ENCODE peak calls at places on chromosomes 4 and X, in nine cellular contexts. P, V, X, J, B, N, A, I and D are unnamed samples.

GRCh38 chrX:70970482-70970999 is 39.6 kb upstream of the SLC7A3 start:
- DNase-seq in P (no peak), B (peak), N (peak), I (peak), J (no peak), V (no peak), X (peak), A (peak), D (no peak)

GRCh38 chrX:101745046-101745445 is 85.4 kb upstream of the ARMCX2 start:
- DNase-seq in B (no peak), I (no peak), P (no peak), X (no peak), A (no peak), V (no peak), J (no peak), N (no peak), D (no peak)

GRCh38 chr4:83413676-83414075 is 41.9 kb downstream of the HELQ start:
- DNase-seq in B (no peak), V (no peak), N (no peak), J (no peak), X (no peak), I (no peak), A (peak), P (no peak), D (no peak)

GRCh38 chr4:3790006-3790561 is 23.9 kb downstream of the ADRA2C start:
- DNase-seq in X (no peak), A (no peak), J (no peak), N (no peak), P (no peak), I (no peak), V (no peak), B (no peak), D (no peak)

GRCh38 chr4:107870916-107871786 is 46.4 kb downstream of the SGMS2 start:
- DNase-seq in A (peak), B (no peak), J (no peak), N (no peak), I (peak), P (no peak), X (no peak), V (no peak), D (no peak)

GRCh38 chr4:3300198-3300671 is 7.4 kb downstream of the RGS12 start:
- DNase-seq in A (no peak), B (no peak), P (no peak), N (no peak), X (no peak), I (no peak), J (no peak), V (no peak), D (no peak)

GRCh38 chr4:106315968-106316772 is at the start of the genes AIMP1 and TBCK:
- DNase-seq in P (peak), A (peak), X (peak), J (peak), N (peak), B (peak), V (peak), I (peak), D (peak)

GRCh38 chr4:78706302-78706701 is 69.8 kb upstream of the BMP2K start:
- DNase-seq in B (no peak), V (no peak), J (no peak), N (no peak), X (no peak), P (no peak), I (no peak), A (no peak), D (no peak)

GRCh38 chrX:51332188-51332942 is at the start of gene NUDT10:
- DNase-seq in J (no peak), X (peak), V (peak), N (no peak), B (no peak), I (peak), A (peak), P (peak), D (peak)

GRCh38 chr4:16237715-16238114 is 11.4 kb upstream of the TAPT1 start:
- DNase-seq in I (no peak), J (no peak), V (no peak), P (no peak), N (no peak), X (no peak), A (no peak), B (no peak), D (no peak)

GRCh38 chr4:57378766-57379165 is 268.6 kb upstream of the IGFBP7 start:
- DNase-seq in J (no peak), B (no peak), P (no peak), V (no peak), I (peak), N (no peak), A (peak), X (no peak), D (no peak)

GRCh38 chr4:139556735-139557505 is 901 bp upstream of the SETD7 start:
- DNase-seq in I (no peak), X (no peak), V (peak), A (no peak), N (peak), J (peak), P (peak), B (peak), D (peak)

GRCh38 chr4:180947421-180947820 is 1295.8 kb upstream of the TENM3 start:
- DNase-seq in P (no peak), J (no peak), X (no peak), N (no peak), B (peak), I (peak), V (no peak), A (peak), D (no peak)

GRCh38 chr4:42167709-42168108 is 15.3 kb upstream of the BEND4 start:
- DNase-seq in N (no peak), P (no peak), B (no peak), V (no peak), A (no peak), X (no peak), J (no peak), I (no peak), D (no peak)

GRCh38 chr4:114304567-114304966 is 294.0 kb upstream of the UGT8 start:
- DNase-seq in V (no peak), P (no peak), B (no peak), N (no peak), X (no peak), J (no peak), I (no peak), A (no peak), D (no peak)

GRCh38 chr4:137545461-137545861 is 13.2 kb upstream of the PCDH18 start:
- DNase-seq in X (peak), P (no peak), B (no peak), N (no peak), I (peak), A (peak), J (no peak), V (no peak), D (no peak)

GRCh38 chr4:32858971-32859370 is 2138.8 kb downstream of the PCDH7 start:
- DNase-seq in V (no peak), I (peak), N (no peak), P (no peak), A (peak), X (peak), J (no peak), B (no peak), D (no peak)

GRCh38 chrX:77742788-77743476 is 43.1 kb downstream of the ATRX start:
- DNase-seq in J (no peak), P (no peak), I (peak), N (no peak), V (no peak), B (no peak), X (no peak), A (peak), D (no peak)

DNA sequence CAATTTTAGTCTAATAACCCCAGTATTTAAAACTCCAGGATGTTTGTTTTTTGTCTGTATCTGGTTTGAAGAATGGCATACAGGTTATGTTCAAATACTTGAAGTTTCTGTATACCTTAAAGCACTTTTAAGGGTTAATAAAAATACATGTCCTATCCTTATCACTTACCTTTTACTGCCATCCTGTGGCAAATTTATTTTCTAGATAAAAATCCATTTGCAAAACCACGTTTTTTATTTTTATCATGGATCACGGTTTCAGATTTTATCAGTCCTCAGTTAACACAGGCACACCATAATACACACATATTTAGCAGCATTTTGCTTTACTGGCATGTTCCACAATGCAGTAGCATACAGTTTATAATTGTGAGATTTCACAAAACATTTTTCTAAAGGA is 113.3 kb upstream of the H2AZ1 start:
- DNase-seq in A (peak), V (no peak), N (no peak), J (no peak), X (no peak), P (no peak), I (no peak), B (peak), D (no peak)
- TF ChIP-seq CTCF in A (no peak), V (no peak), N (peak), J (no peak), X (peak), P (no peak), I (no peak), B (peak), D (peak)

DNA sequence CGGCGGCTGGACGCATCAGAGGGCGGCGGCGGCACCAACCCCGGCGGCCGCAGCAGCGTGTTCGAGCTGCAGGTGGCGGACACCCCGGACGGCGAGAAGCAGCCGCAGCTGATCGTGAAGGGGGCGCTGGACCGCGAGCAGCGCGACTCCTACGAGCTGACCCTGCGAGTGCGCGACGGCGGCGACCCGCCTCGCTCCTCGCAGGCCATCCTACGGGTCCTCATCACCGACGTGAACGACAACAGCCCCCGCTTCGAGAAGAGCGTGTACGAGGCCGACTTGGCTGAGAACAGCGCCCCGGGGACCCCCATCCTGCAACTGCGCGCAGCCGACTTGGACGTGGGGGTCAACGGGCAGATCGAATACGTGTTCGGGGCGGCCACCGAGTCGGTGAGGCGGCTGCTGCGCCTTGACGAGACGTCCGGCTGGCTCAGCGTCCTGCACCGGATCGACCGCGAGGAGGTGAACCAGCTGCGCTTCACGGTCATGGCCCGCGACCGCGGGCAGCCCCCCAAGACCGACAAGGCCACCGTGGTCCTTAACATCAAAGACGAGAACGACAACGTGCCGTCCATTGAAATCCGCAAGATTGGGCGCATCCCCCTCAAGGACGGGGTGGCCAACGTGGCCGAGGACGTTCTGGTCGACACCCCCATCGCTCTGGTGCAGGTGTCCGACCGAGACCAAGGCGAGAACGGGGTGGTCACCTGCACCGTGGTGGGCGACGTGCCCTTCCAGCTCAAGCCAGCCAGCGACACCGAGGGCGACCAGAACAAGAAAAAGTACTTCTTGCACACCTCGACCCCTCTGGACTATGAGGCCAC is 2.1 kb downstream of the PCDH7 start:
- DNase-seq in A (no peak), X (no peak), V (no peak), J (no peak), N (no peak), P (no peak), B (no peak), I (no peak), D (peak)
- TF ChIP-seq CTCF in A (no peak), X (no peak), V (no peak), J (no peak), N (no peak), P (no peak), B (no peak), I (no peak), D (no peak)

GRCh38 chr4:101306764-101307615 is 40.3 kb downstream of the PPP3CA start:
- DNase-seq in P (no peak), J (no peak), B (no peak), V (no peak), N (no peak), A (no peak), I (peak), X (peak), D (no peak)
- TF ChIP-seq CTCF in P (no peak), J (no peak), B (no peak), V (no peak), N (no peak), A (no peak), I (no peak), X (no peak), D (no peak)

GRCh38 chrX:154374361-154375155 is at the start of gene FLNA:
- DNase-seq in A (no peak), B (no peak), P (peak), X (no peak), V (no peak), N (no peak), I (no peak), J (peak), D (peak)

GRCh38 chrX:154375156-154375504 is 696 bp upstream of the FLNA start:
- DNase-seq in A (no peak), N (no peak), P (no peak), B (no peak), X (no peak), J (no peak), I (no peak), V (no peak), D (no peak)

GRCh38 chrX:154371771-154372300 is 2.6 kb downstream of the FLNA start:
- DNase-seq in A (no peak), P (no peak), J (no peak), V (no peak), X (no peak), N (peak), I (no peak), B (no peak), D (no peak)

GRCh38 chrX:154372612-154373022 is 1.8 kb downstream of the FLNA start:
- DNase-seq in I (no peak), N (peak), V (no peak), B (no peak), X (peak), J (peak), P (no peak), A (no peak), D (peak)

GRCh38 chrX:154373340-154374306 is 811 bp downstream of the FLNA start:
- DNase-seq in B (no peak), I (peak), A (peak), P (peak), X (peak), V (no peak), N (peak), J (peak), D (no peak)
- TF ChIP-seq CTCF in B (peak), I (peak), A (peak), P (peak), X (peak), V (peak), N (peak), J (peak), D (peak)

DNA sequence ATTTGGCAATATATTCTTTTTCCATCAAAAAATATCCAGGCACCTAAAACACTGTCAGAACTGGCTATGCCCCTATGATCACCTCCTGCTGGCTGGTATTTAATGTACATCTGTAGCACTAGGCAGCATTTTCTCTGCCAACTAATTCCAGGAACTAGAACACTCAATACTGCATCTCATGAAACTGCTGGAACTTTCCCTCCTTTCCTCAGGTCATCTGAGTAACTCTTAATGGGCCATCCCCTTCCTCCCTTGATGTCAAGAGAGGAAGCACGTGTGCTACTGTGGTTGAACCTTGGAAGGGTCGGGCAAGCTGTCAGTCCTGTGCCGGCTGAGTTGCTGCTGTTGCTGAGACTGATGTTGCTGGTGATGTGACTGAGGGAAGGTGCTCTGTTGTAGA is 39.4 kb downstream of the TMEM165 start:
- DNase-seq in X (no peak), J (no peak), I (peak), B (no peak), P (no peak), A (peak), N (no peak), V (no peak), D (peak)
- TF ChIP-seq CTCF in X (peak), J (no peak), I (peak), B (no peak), P (no peak), A (peak), N (no peak), V (no peak), D (peak)

GRCh38 chrX:39850630-39851152 is 247.1 kb downstream of the BCOR start:
- DNase-seq in J (no peak), B (no peak), I (peak), V (no peak), N (no peak), X (peak), P (no peak), A (peak), D (peak)

GRCh38 chrX:39852496-39852895 is 245.3 kb downstream of the BCOR start:
- DNase-seq in P (no peak), N (no peak), I (no peak), J (no peak), V (no peak), B (no peak), X (no peak), A (no peak), D (no peak)

GRCh38 chrX:39848243-39848642 is 249.5 kb downstream of the BCOR start:
- DNase-seq in A (peak), N (no peak), P (peak), J (no peak), V (no peak), B (no peak), X (peak), I (peak), D (no peak)

GRCh38 chrX:39848900-39849299 is 248.9 kb downstream of the BCOR start:
- DNase-seq in X (peak), V (no peak), N (no peak), B (no peak), P (no peak), A (peak), I (peak), J (no peak), D (no peak)

DNA sequence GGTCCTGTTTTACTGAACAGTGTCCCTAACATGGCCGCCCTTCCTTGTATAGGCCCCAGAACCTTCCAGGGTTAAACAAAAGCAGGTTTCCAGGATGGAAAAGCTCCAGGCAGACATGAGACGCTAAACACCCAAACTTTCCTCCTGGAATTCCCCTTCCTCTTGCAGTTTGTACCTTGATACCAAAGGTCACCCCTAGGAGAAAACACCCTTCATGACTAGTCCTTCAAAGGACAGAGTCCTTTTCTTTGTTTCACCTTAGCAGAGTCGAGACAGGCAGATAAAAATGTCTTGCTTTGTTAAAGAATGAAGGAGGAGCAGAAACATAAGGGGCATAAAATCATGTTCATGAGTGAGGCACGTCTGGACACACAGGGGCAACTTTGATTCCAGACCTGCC is 247.5 kb downstream of the BCOR start:
- DNase-seq in J (no peak), I (no peak), B (no peak), V (no peak), X (no peak), N (no peak), A (no peak), P (no peak), D (no peak)
- TF ChIP-seq CTCF in J (no peak), I (no peak), B (no peak), V (no peak), X (no peak), N (no peak), A (no peak), P (no peak), D (no peak)

GRCh38 chr4:71130827-71131603 is 137.6 kb downstream of the DCK start:
- DNase-seq in P (no peak), V (no peak), N (peak), B (no peak), X (peak), I (peak), J (no peak), A (peak), D (no peak)
- TF ChIP-seq CTCF in P (no peak), V (no peak), N (peak), B (no peak), X (peak), I (peak), J (no peak), A (peak), D (no peak)

DNA sequence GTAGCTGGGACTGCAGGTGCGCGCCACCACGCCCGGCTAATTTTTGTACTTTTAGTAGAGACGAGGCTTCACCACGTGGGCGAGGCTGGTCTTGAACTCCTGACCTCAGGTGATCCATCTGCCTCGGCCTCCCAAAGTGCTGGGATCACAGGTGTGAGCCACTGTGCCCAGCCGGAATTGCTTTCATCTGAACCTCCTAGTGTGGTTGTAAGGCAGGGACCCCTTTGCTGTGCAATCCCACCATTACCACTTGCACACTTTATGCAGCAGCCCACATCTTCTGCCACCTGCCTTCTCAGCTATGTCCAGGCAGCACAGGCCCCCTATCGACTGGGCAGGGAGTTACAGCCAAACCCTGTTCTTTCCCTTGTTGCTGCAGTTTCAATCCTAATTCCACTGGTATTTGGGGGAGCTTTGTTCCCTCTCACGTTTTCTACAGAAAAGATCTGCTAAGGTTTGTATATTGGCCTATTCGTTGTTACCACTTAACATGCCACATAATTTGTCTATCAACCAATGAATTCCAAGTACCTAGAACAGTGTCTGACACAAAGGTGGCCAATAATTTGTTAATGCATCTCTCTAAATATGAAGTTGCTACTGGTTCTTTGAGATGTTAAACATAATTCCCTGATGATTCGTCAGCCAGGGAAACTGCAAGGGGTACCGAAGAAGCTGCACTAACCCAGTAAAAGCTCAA is 6.5 kb downstream of the RPL39 start:
- DNase-seq in B (peak), I (peak), P (no peak), J (no peak), A (peak), N (peak), X (no peak), V (no peak), D (peak)
- TF ChIP-seq CTCF in B (peak), I (peak), P (no peak), J (no peak), A (peak), N (peak), X (peak), V (no peak), D (peak)

GRCh38 chr4:45550766-45551366 is 573.0 kb downstream of the GABRG1 start:
- DNase-seq in J (no peak), I (no peak), X (no peak), B (no peak), A (no peak), N (no peak), P (no peak), V (no peak), D (no peak)
- TF ChIP-seq CTCF in J (no peak), I (no peak), X (no peak), B (no peak), A (no peak), N (no peak), P (no peak), V (no peak), D (no peak)